ENCODE peak calls at places on chromosomes 11 and 22, in eight cellular contexts. I is upper lobe of right lung; V is ecto neural progenitor cell; N is CD8-positive, alpha-beta memory T cell; T is HAP-1; W is colonic mucosa; S is OCI-LY7; P is stimulated activated CD4-positive, alpha-beta T cell treated with anti-CD3 and anti-CD28 coated beads, TNF-alpha, amount 100 ng/mL, for 24 hours. O is an unnamed sample.

GRCh38 chr11:13329670-13330401 is 52.2 kb downstream of the BMAL1 start:
- DNase-seq in S (no peak), N (no peak), W (no peak), V (no peak), T (no peak), P (no peak), I (no peak), O (no peak)

GRCh38 chr22:28883657-28883916 is 215 bp downstream of the ZNRF3 start:
- DNase-seq in V (no peak), P (no peak), T (no peak), S (no peak), I (no peak), N (no peak), W (no peak), O (no peak)

GRCh38 chr22:49634006-49634772 is 193.5 kb downstream of the BRD1 start:
- DNase-seq in T (no peak), P (no peak), W (no peak), S (no peak), I (no peak), N (no peak), V (no peak), O (no peak)

GRCh38 chr11:44530413-44531115 is 34.9 kb upstream of the CD82 start:
- DNase-seq in T (no peak), S (no peak), W (no peak), N (no peak), V (no peak), I (no peak), P (no peak), O (peak)

GRCh38 chr11:304915-305833 is 2.4 kb upstream of the IFITM2 start:
- DNase-seq in I (peak), S (peak), T (peak), W (peak), N (no peak), P (no peak), V (no peak), O (no peak)

GRCh38 chr11:75347781-75348613 is 3.5 kb downstream of the ARRB1 start:
- DNase-seq in I (no peak), T (peak), V (no peak), S (no peak), W (peak), N (no peak), P (no peak), O (peak)

GRCh38 chr11:13352711-13353110 is 75.1 kb downstream of the BMAL1 start:
- DNase-seq in N (no peak), I (no peak), W (no peak), S (no peak), V (no peak), P (no peak), T (no peak), O (no peak)

GRCh38 chr11:65479184-65480145 is 19.4 kb upstream of the MALAT1 start:
- DNase-seq in S (no peak), W (peak), I (peak), V (peak), P (no peak), T (peak), N (no peak), O (no peak)

GRCh38 chr11:6610591-6610990 is 1.4 kb downstream of the TAF10 start:
- DNase-seq in V (peak), S (no peak), I (no peak), W (peak), N (no peak), T (no peak), P (no peak), O (no peak)

GRCh38 chr11:86592047-86592564 is 80.3 kb downstream of the ME3 start:
- DNase-seq in V (no peak), T (no peak), P (no peak), W (no peak), S (no peak), N (no peak), I (no peak), O (no peak)

GRCh38 chr11:127693686-127694085 is 693.1 kb upstream of the KIRREL3 start:
- DNase-seq in W (no peak), N (no peak), P (no peak), S (no peak), I (no peak), V (no peak), T (no peak), O (no peak)

GRCh38 chr11:134170909-134171281 is 52.9 kb downstream of the NCAPD3 start:
- DNase-seq in N (no peak), S (no peak), W (no peak), I (no peak), T (no peak), P (no peak), V (no peak), O (no peak)

GRCh38 chr22:36966851-36967535 is 52.3 kb downstream of the TST start:
- DNase-seq in T (no peak), S (no peak), P (no peak), I (no peak), N (no peak), W (no peak), V (no peak), O (no peak)

GRCh38 chr11:64057890-64058289 is 22.2 kb downstream of the FLRT1 start:
- DNase-seq in V (no peak), T (no peak), W (no peak), N (no peak), I (no peak), P (no peak), S (no peak), O (no peak)

GRCh38 chr11:119108151-119108856 is 1.2 kb downstream of the C2CD2L start:
- DNase-seq in I (peak), V (no peak), P (no peak), W (peak), T (peak), N (peak), S (peak), O (no peak)

GRCh38 chr11:68977781-68978625 is 2.8 kb downstream of the MRGPRD start:
- DNase-seq in N (no peak), I (peak), T (peak), W (no peak), P (no peak), S (no peak), V (peak), O (no peak)

GRCh38 chr11:101617735-101618332 is 34.0 kb upstream of the TRPC6 start:
- DNase-seq in S (no peak), T (no peak), I (no peak), P (no peak), N (no peak), V (no peak), W (no peak), O (no peak)

GRCh38 chr11:18669211-18669593 is 29.4 kb upstream of the TMEM86A start:
- DNase-seq in T (no peak), I (no peak), W (no peak), V (no peak), P (peak), S (no peak), N (no peak), O (no peak)

GRCh38 chr11:107882095-107882820 is 23.7 kb upstream of the SLC35F2 start:
- DNase-seq in P (no peak), S (no peak), N (no peak), T (no peak), W (no peak), I (no peak), V (no peak), O (no peak)

GRCh38 chr11:70913715-70914231 is 338.6 kb downstream of the SHANK2 start:
- DNase-seq in N (no peak), S (no peak), P (no peak), T (no peak), V (no peak), W (peak), I (peak), O (no peak)

GRCh38 chr11:76041208-76041607 is 165.1 kb downstream of the WNT11 start:
- DNase-seq in S (no peak), T (no peak), N (no peak), P (no peak), V (no peak), W (no peak), I (no peak), O (no peak)

GRCh38 chr11:129061466-129062194 is 119.0 kb upstream of the TP53AIP1 start:
- DNase-seq in I (no peak), P (no peak), W (no peak), V (no peak), S (no peak), T (no peak), N (no peak), O (no peak)

GRCh38 chr22:26172389-26172990 is 3.2 kb downstream of the SEZ6L start:
- DNase-seq in I (no peak), V (peak), N (no peak), W (peak), S (peak), T (peak), P (no peak), O (no peak)

GRCh38 chr11:43934359-43935130 is 7.9 kb upstream of the C11orf96 start:
- DNase-seq in W (no peak), V (no peak), P (no peak), N (no peak), S (no peak), T (no peak), I (no peak), O (no peak)

O was measured in CMK.